ENCODE peak calls at places on chromosomes 1 and 21, in eight cellular contexts. Y is activated T-cell treated with anti-CD3 and anti-CD28 coated beads, Interleukin-2, amount 50 U/mL, for 4 hours; E is gastroesophageal sphincter; Z is left ventricle myocardium superior; D is upper lobe of right lung; G is HCT116; S is central memory CD8-positive, alpha-beta T cell; V is right cardiac atrium. L is an unnamed sample.

GRCh38 chr1:145886390-145886789 is 724 bp upstream of the ANKRD35 start:
- ATAC-seq in G (peak), Y (peak), Z (peak), V (peak), S (no peak), D (no peak), E (peak), L (no peak)

GRCh38 chr1:156115514-156116374 is 1.2 kb downstream of the LMNA start:
- ATAC-seq in S (no peak), Y (no peak), Z (peak), G (no peak), E (no peak), D (peak), V (peak), L (peak)

GRCh38 chr1:14782741-14783591 is 184.5 kb downstream of the KAZN start:
- ATAC-seq in Y (no peak), V (peak), E (no peak), Z (no peak), S (no peak), D (no peak), G (peak), L (no peak)

GRCh38 chr1:219710529-219711194 is 97.8 kb upstream of the ZC3H11B start:
- ATAC-seq in S (no peak), V (no peak), Y (no peak), D (no peak), E (no peak), G (peak), Z (no peak), L (no peak)

GRCh38 chr1:154430903-154431302 is 25.8 kb downstream of the IL6R start:
- ATAC-seq in Z (no peak), S (no peak), G (no peak), E (no peak), D (no peak), V (no peak), Y (no peak), L (no peak)

GRCh38 chr1:32652244-32652962 is 1.4 kb downstream of the RBBP4 start:
- ATAC-seq in Y (no peak), V (no peak), D (no peak), G (no peak), Z (no peak), S (no peak), E (no peak), L (no peak)

GRCh38 chr21:30194701-30195299 is 21.1 kb downstream of the CLDN8 start:
- ATAC-seq in D (peak), G (no peak), Y (no peak), Z (no peak), V (no peak), E (no peak), S (no peak), L (peak)

GRCh38 chr1:38394303-38394702 is 347.7 kb upstream of the POU3F1 start:
- ATAC-seq in D (no peak), G (no peak), V (no peak), E (no peak), S (no peak), Z (no peak), Y (no peak), L (no peak)

GRCh38 chr1:208233546-208233945 is 10.6 kb downstream of the PLXNA2 start:
- ATAC-seq in Y (no peak), Z (peak), E (peak), D (peak), G (no peak), S (no peak), V (peak), L (peak)

GRCh38 chr1:159000627-159001026 is 9.1 kb upstream of the IFI16 start:
- ATAC-seq in V (peak), S (no peak), E (peak), Y (no peak), Z (peak), D (peak), G (no peak), L (peak)

GRCh38 chr1:15224903-15225485 is 22.0 kb upstream of the FHAD1 start:
- ATAC-seq in S (no peak), E (no peak), Y (no peak), Z (peak), V (no peak), G (no peak), D (peak), L (no peak)

GRCh38 chr1:36847761-36848160 is 186.6 kb downstream of the GRIK3 start:
- ATAC-seq in E (no peak), Z (no peak), S (no peak), V (no peak), G (no peak), D (no peak), Y (no peak), L (no peak)

GRCh38 chr1:62295921-62296451 is 23.2 kb downstream of the KANK4 start:
- ATAC-seq in G (no peak), V (no peak), Z (no peak), E (no peak), Y (peak), S (no peak), D (no peak), L (no peak)

GRCh38 chr1:101408212-101409042 is 171.6 kb downstream of the S1PR1 start:
- ATAC-seq in S (no peak), V (no peak), Y (no peak), D (no peak), G (no peak), E (no peak), Z (no peak), L (no peak)

GRCh38 chr1:107009286-107009685 is 47.2 kb upstream of the PRMT6 start:
- ATAC-seq in V (no peak), Y (no peak), G (no peak), S (no peak), D (no peak), E (no peak), Z (no peak), L (no peak)

GRCh38 chr1:201772178-201772577 is 56.8 kb upstream of the IPO9 start:
- ATAC-seq in E (no peak), Y (no peak), S (no peak), V (no peak), G (no peak), Z (no peak), D (no peak), L (no peak)

GRCh38 chr1:67586596-67586995 is 98.4 kb upstream of the GADD45A start:
- ATAC-seq in D (no peak), G (no peak), S (no peak), Y (no peak), Z (no peak), E (peak), V (peak), L (no peak)

GRCh38 chr1:17258116-17258757 is 9.3 kb downstream of the PADI3 start:
- ATAC-seq in D (no peak), E (no peak), V (no peak), G (no peak), Y (no peak), Z (no peak), S (no peak), L (peak)

GRCh38 chr1:86758570-86758969 is 54.2 kb downstream of the SH3GLB1 start:
- ATAC-seq in V (no peak), Z (no peak), S (no peak), D (peak), G (no peak), Y (no peak), E (no peak), L (peak)

GRCh38 chr1:64172458-64172983 is 30.9 kb upstream of the UBE2U start:
- ATAC-seq in S (no peak), Y (no peak), Z (no peak), V (no peak), D (no peak), E (no peak), G (no peak), L (no peak)

GRCh38 chr21:45363921-45364463 is 41.0 kb upstream of the COL18A1 start:
- ATAC-seq in Y (peak), V (peak), Z (peak), S (no peak), G (peak), E (peak), D (peak), L (peak)